ENCODE peak calls at places on chromosomes 13 and 19, in four cellular contexts. X is GM04503, T is neural progenitor cell, U is RWPE1. H is an unnamed sample.

GRCh38 chr19:39398297-39398864 is 7.2 kb downstream of the MED29 start:
- DNase-seq in T (no peak), X (no peak), U (peak), H (peak)

GRCh38 chr19:6590458-6591319 is at the start of gene CD70:
- DNase-seq in X (no peak), U (peak), T (peak), H (peak)

GRCh38 chr19:14409157-14410053 is 9.7 kb downstream of the DDX39A start:
- DNase-seq in X (no peak), T (no peak), U (no peak), H (no peak)

GRCh38 chr19:41945135-41945766 is 13.9 kb downstream of the RABAC1 start:
- DNase-seq in T (no peak), X (no peak), U (no peak), H (no peak)

GRCh38 chr13:27101847-27102246 is 69.8 kb downstream of the USP12 start:
- DNase-seq in U (no peak), T (no peak), X (no peak), H (no peak)

GRCh38 chr13:60797112-60797511 is 400.1 kb downstream of the TDRD3 start:
- DNase-seq in X (no peak), T (no peak), U (no peak), H (no peak)

GRCh38 chr13:30870916-30871712 is 35.0 kb upstream of the MEDAG start:
- DNase-seq in U (no peak), X (no peak), T (no peak), H (no peak)

GRCh38 chr13:98889419-98890079 is 88.3 kb downstream of the DOCK9 start:
- DNase-seq in U (peak), T (no peak), X (no peak), H (no peak)

GRCh38 chr13:30422056-30422914 is at the start of gene UBE2L5:
- DNase-seq in T (peak), U (peak), X (no peak), H (peak)

GRCh38 chr19:13102666-13103584 is at the start of gene LYL1:
- DNase-seq in T (peak), X (no peak), U (no peak), H (peak)

GRCh38 chr13:51229731-51230130 is 7.5 kb downstream of the FAM124A start:
- DNase-seq in U (no peak), T (peak), X (no peak), H (no peak)

GRCh38 chr13:40401911-40402776 is 264.3 kb downstream of the FOXO1 start:
- DNase-seq in U (peak), X (peak), T (no peak), H (peak)

GRCh38 chr19:525029-525428 is 6.5 kb upstream of the CDC34 start:
- DNase-seq in U (no peak), X (no peak), T (no peak), H (no peak)

GRCh38 chr13:41568143-41568989 is 111.0 kb downstream of the RGCC start:
- DNase-seq in U (no peak), X (no peak), T (no peak), H (no peak)

GRCh38 chr19:38785187-38785699 is 3.8 kb upstream of the LGALS7B start:
- DNase-seq in T (no peak), X (no peak), U (no peak), H (no peak)

GRCh38 chr19:10636304-10636972 is 11.1 kb downstream of the SLC44A2 start:
- DNase-seq in X (no peak), U (no peak), T (no peak), H (no peak)

GRCh38 chr19:2290441-2291184 is 8.6 kb upstream of the PEAK3 start:
- DNase-seq in X (no peak), T (peak), U (no peak), H (peak)

GRCh38 chr13:94548382-94549240 is 47.3 kb downstream of the TGDS start:
- DNase-seq in T (peak), X (peak), U (peak), H (no peak)

GRCh38 chr19:38739440-38740251 is 4.6 kb downstream of the CAPN12 start:
- DNase-seq in X (no peak), U (no peak), T (no peak), H (peak)

GRCh38 chr19:5880604-5881078 is 10.3 kb upstream of the FUT5 start:
- DNase-seq in T (no peak), U (peak), X (peak), H (no peak)

GRCh38 chr13:23365652-23366051 is 67.8 kb downstream of the SACS start:
- DNase-seq in U (no peak), T (no peak), X (no peak), H (no peak)

GRCh38 chr19:34666958-34667265 is 10.0 kb downstream of the SCGB2B2 start:
- DNase-seq in T (no peak), X (no peak), U (no peak), H (no peak)

GRCh38 chr13:99383946-99384345 is 76.7 kb upstream of the GPR183 start:
- DNase-seq in T (no peak), X (no peak), U (no peak), H (no peak)

GRCh38 chr13:21537105-21537504 is 66.9 kb downstream of the MICU2 start:
- DNase-seq in X (no peak), U (no peak), T (no peak), H (peak)

GRCh38 chr19:5434970-5435641 is 20.1 kb upstream of the ZNRF4 start:
- DNase-seq in U (peak), T (no peak), X (peak), H (no peak)

GRCh38 chr13:44546164-44546563 is 30.0 kb downstream of the TSC22D1 start:
- DNase-seq in X (no peak), T (no peak), U (no peak), H (no peak)

GRCh38 chr19:2516727-2517126 is 40.8 kb downstream of the GADD45B start:
- DNase-seq in T (peak), U (no peak), X (no peak), H (no peak)

GRCh38 chr13:110106726-110107125 is 200.2 kb downstream of the COL4A1 start:
- DNase-seq in T (no peak), U (no peak), X (no peak), H (peak)

GRCh38 chr19:15248648-15249559 is 16.7 kb upstream of the EPHX3 start:
- DNase-seq in U (peak), T (no peak), X (peak), H (no peak)

GRCh38 chr13:82758056-82758455 is 1124.2 kb downstream of the SLITRK1 start:
- DNase-seq in X (no peak), T (peak), U (peak), H (peak)

GRCh38 chr19:28330831-28331230 is 882.1 kb downstream of the UQCRFS1 start:
- DNase-seq in T (no peak), X (no peak), U (no peak), H (no peak)